ENCODE peak calls at places on chromosomes 3 and 15, in five cellular contexts. R, T, N, Y and X are unnamed samples.

GRCh38 chr15:98612490-98613110 is 35.7 kb upstream of the IGF1R start:
- DNase-seq in R (no peak), T (no peak), N (no peak), Y (no peak), X (no peak)

GRCh38 chr3:155766206-155766605 is 21.3 kb upstream of the PLCH1 start:
- DNase-seq in R (no peak), T (no peak), N (no peak), Y (no peak), X (no peak)

GRCh38 chr15:92097473-92098178 is 244.1 kb downstream of the SLCO3A1 start:
- DNase-seq in R (peak; percentile 31), T (peak; percentile 13), N (peak; percentile 22), Y (peak; percentile 51), X (peak; percentile 25)

GRCh38 chr15:90082140-90082713 is 20.0 kb downstream of the IDH2 start:
- DNase-seq in R (no peak), T (no peak), N (no peak), Y (no peak), X (no peak)

GRCh38 chr15:72285927-72286516 is 13.7 kb upstream of the PARP6 start:
- DNase-seq in R (peak; percentile 31), T (no peak), N (peak; percentile 31), Y (no peak), X (no peak)

GRCh38 chr15:64857421-64857820 is 15.7 kb downstream of the PLEKHO2 start:
- DNase-seq in R (no peak), T (no peak), N (no peak), Y (no peak), X (no peak)

GRCh38 chr3:114451561-114452018 is 157.8 kb downstream of the TIGIT start:
- DNase-seq in R (no peak), T (no peak), N (no peak), Y (no peak), X (no peak)

GRCh38 chr3:42057561-42058211 is 33.5 kb upstream of the TRAK1 start:
- DNase-seq in R (no peak), T (no peak), N (no peak), Y (no peak), X (no peak)

GRCh38 chr3:24678441-24678865 is 183.8 kb upstream of the THRB start:
- DNase-seq in R (no peak), T (no peak), N (no peak), Y (peak; percentile 39), X (no peak)

GRCh38 chr3:37279226-37279625 is 104.8 kb upstream of the LRRFIP2 start:
- DNase-seq in R (no peak), T (no peak), N (no peak), Y (no peak), X (no peak)

GRCh38 chr3:109045271-109046051 is 72.5 kb downstream of the MORC1 start:
- DNase-seq in R (no peak), T (no peak), N (no peak), Y (no peak), X (peak; percentile 29)

GRCh38 chr15:78302579-78302978 is 3.2 kb upstream of the SKIC8 start:
- DNase-seq in R (no peak), T (no peak), N (no peak), Y (no peak), X (no peak)

GRCh38 chr3:98613616-98614015 is 20.2 kb upstream of the CPOX start:
- DNase-seq in R (no peak), T (no peak), N (no peak), Y (no peak), X (no peak)

GRCh38 chr3:37072892-37073291 is 79.6 kb downstream of the MLH1 start:
- DNase-seq in R (no peak), T (no peak), N (no peak), Y (no peak), X (no peak)

GRCh38 chr15:99429681-99430081 is 136.1 kb upstream of the MEF2A start:
- DNase-seq in R (no peak), T (no peak), N (no peak), Y (no peak), X (no peak)

GRCh38 chr3:171185959-171186358 is 159.4 kb upstream of the SLC2A2 start:
- DNase-seq in R (no peak), T (no peak), N (no peak), Y (no peak), X (no peak)

GRCh38 chr15:66644815-66645345 is 57.2 kb upstream of the SMAD6 start:
- DNase-seq in R (no peak), T (no peak), N (no peak), Y (no peak), X (no peak)

GRCh38 chr3:55966566-55966965 is 479.5 kb upstream of the WNT5A start:
- DNase-seq in R (no peak), T (no peak), N (no peak), Y (no peak), X (no peak)

GRCh38 chr15:43249699-43250203 is 17.0 kb downstream of the TGM5 start:
- DNase-seq in R (no peak), T (no peak), N (no peak), Y (peak; percentile 30), X (peak; percentile 75)

GRCh38 chr3:131421301-131421700 is 39.7 kb downstream of the NUDT16 start:
- DNase-seq in R (no peak), T (no peak), N (no peak), Y (no peak), X (no peak)

GRCh38 chr3:191912616-191913204 is 451.7 kb downstream of the PYDC2 start:
- DNase-seq in R (no peak), T (no peak), N (no peak), Y (no peak), X (no peak)

GRCh38 chr3:15875016-15875689 is 77.4 kb upstream of the ANKRD28 start:
- DNase-seq in R (no peak), T (no peak), N (no peak), Y (no peak), X (no peak)

GRCh38 chr3:182785756-182786155 is 7.5 kb upstream of the ATP11B start:
- DNase-seq in R (no peak), T (no peak), N (no peak), Y (no peak), X (no peak)

GRCh38 chr3:87435926-87436630 is 159.7 kb upstream of the POU1F1 start:
- DNase-seq in R (no peak), T (no peak), N (no peak), Y (no peak), X (no peak)

GRCh38 chr3:142134799-142135325 is 14.5 kb downstream of the TFDP2 start:
- DNase-seq in R (no peak), T (no peak), N (no peak), Y (no peak), X (no peak)

GRCh38 chr3:52171577-52172261 is 17.5 kb upstream of the POC1A start:
- DNase-seq in R (no peak), T (no peak), N (no peak), Y (no peak), X (no peak)

GRCh38 chr3:79690072-79690471 is 77.7 kb downstream of the ROBO1 start:
- DNase-seq in R (no peak), T (no peak), N (no peak), Y (no peak), X (no peak)

GRCh38 chr3:194322701-194323174 is 28.4 kb downstream of the CPN2 start:
- DNase-seq in R (peak; percentile 32), T (no peak), N (no peak), Y (peak; percentile 6), X (no peak)

GRCh38 chr3:143311096-143311495 is 191.5 kb downstream of the CHST2 start:
- DNase-seq in R (no peak), T (no peak), N (no peak), Y (no peak), X (no peak)

GRCh38 chr15:94040523-94041248 is 190.7 kb upstream of the MCTP2 start:
- DNase-seq in R (no peak), T (no peak), N (no peak), Y (no peak), X (no peak)